ENCODE peak calls at places on chromosomes 5 and 9, in nine cellular contexts. G is testis, Y is adrenal gland, X is dorsolateral prefrontal cortex, U is cardiac muscle cell, J is thoracic aorta, P is pancreas, C is ovary, R is GM23338. F is an unnamed sample.

GRCh38 chr9:121300283-121301119 is 32.5 kb downstream of the GSN start:
- DNase-seq in G (no peak), Y (no peak), X (no peak), U (no peak), J (no peak), P (no peak), C (peak), R (no peak), F (no peak)

GRCh38 chr9:76403352-76403751 is 9.1 kb upstream of the RFK start:
- DNase-seq in G (no peak), Y (peak), X (no peak), U (no peak), J (no peak), P (no peak), C (no peak), R (peak), F (no peak)

GRCh38 chr5:16573401-16573800 is 43.4 kb downstream of the RETREG1 start:
- DNase-seq in G (no peak), Y (no peak), X (no peak), U (no peak), J (no peak), P (no peak), C (no peak), R (no peak), F (no peak)

GRCh38 chr9:34334337-34334824 is 5.0 kb downstream of the NUDT2 start:
- DNase-seq in G (no peak), Y (no peak), X (no peak), U (no peak), J (no peak), P (no peak), C (no peak), R (peak), F (no peak)

GRCh38 chr5:57383093-57383861 is 99.3 kb downstream of the ACTBL2 start:
- DNase-seq in G (no peak), Y (peak), X (no peak), U (no peak), J (peak), P (no peak), C (no peak), R (peak), F (no peak)

GRCh38 chr9:125380406-125380805 is 118.8 kb downstream of the GAPVD1 start:
- DNase-seq in G (no peak), Y (no peak), X (no peak), U (no peak), J (no peak), P (no peak), C (no peak), R (no peak), F (no peak)

GRCh38 chr9:100286257-100286656 is 66.5 kb downstream of the TEX10 start:
- DNase-seq in G (no peak), Y (no peak), X (no peak), U (no peak), J (no peak), P (no peak), C (no peak), R (no peak), F (no peak)

GRCh38 chr5:43386960-43387362 is 25.2 kb downstream of the CCL28 start:
- DNase-seq in G (no peak), Y (no peak), X (no peak), U (no peak), J (no peak), P (no peak), C (no peak), R (no peak), F (no peak)

GRCh38 chr9:134624827-134625181 is 16.8 kb upstream of the COL5A1 start:
- DNase-seq in G (no peak), Y (no peak), X (no peak), U (no peak), J (no peak), P (no peak), C (no peak), R (no peak), F (peak)

GRCh38 chr5:138439537-138440225 is 824 bp downstream of the REEP2 start:
- DNase-seq in G (no peak), Y (peak), X (no peak), U (peak), J (no peak), P (no peak), C (no peak), R (peak), F (no peak)

GRCh38 chr5:54537720-54538119 is 20.2 kb downstream of the SNX18 start:
- DNase-seq in G (no peak), Y (no peak), X (no peak), U (no peak), J (no peak), P (no peak), C (no peak), R (no peak), F (no peak)

GRCh38 chr9:135978650-135979461 is 17.7 kb upstream of the UBAC1 start:
- DNase-seq in G (no peak), Y (no peak), X (no peak), U (no peak), J (no peak), P (no peak), C (no peak), R (no peak), F (peak)

GRCh38 chr5:84718377-84718776 is 333.7 kb upstream of the EDIL3 start:
- DNase-seq in G (no peak), Y (no peak), X (no peak), U (no peak), J (no peak), P (no peak), C (no peak), R (no peak), F (no peak)

GRCh38 chr5:132143148-132143547 is 69.6 kb downstream of the CSF2 start:
- DNase-seq in G (no peak), Y (no peak), X (no peak), U (no peak), J (no peak), P (no peak), C (no peak), R (peak), F (no peak)

GRCh38 chr9:131875828-131876485 is 136.1 kb upstream of the RAPGEF1 start:
- DNase-seq in G (no peak), Y (no peak), X (no peak), U (no peak), J (no peak), P (no peak), C (no peak), R (no peak), F (no peak)

GRCh38 chr9:94839398-94839797 is 112.9 kb downstream of the AOPEP start:
- DNase-seq in G (no peak), Y (no peak), X (no peak), U (no peak), J (no peak), P (no peak), C (no peak), R (no peak), F (no peak)

GRCh38 chr5:8943301-8943700 is 602.6 kb downstream of the SEMA5A start:
- DNase-seq in G (no peak), Y (no peak), X (no peak), U (no peak), J (no peak), P (no peak), C (no peak), R (no peak), F (no peak)

GRCh38 chr9:124197177-124198095 is 60.3 kb upstream of the NEK6 start:
- DNase-seq in G (peak), Y (peak), X (peak), U (no peak), J (no peak), P (peak), C (no peak), R (no peak), F (peak)

GRCh38 chr9:602716-603115 is 238.8 kb upstream of the DMRT1 start:
- DNase-seq in G (no peak), Y (no peak), X (no peak), U (no peak), J (no peak), P (no peak), C (no peak), R (no peak), F (no peak)

GRCh38 chr5:179176166-179176565 is 116.0 kb downstream of the ZNF354C start:
- DNase-seq in G (no peak), Y (no peak), X (no peak), U (no peak), J (no peak), P (no peak), C (no peak), R (no peak), F (no peak)

GRCh38 chr5:140040358-140040757 is 2.7 kb downstream of the NRG2 start:
- DNase-seq in G (no peak), Y (no peak), X (no peak), U (no peak), J (no peak), P (no peak), C (no peak), R (no peak), F (no peak)

GRCh38 chr5:54090495-54091084 is 219.8 kb downstream of the ARL15 start:
- DNase-seq in G (no peak), Y (no peak), X (no peak), U (no peak), J (no peak), P (no peak), C (no peak), R (peak), F (no peak)

GRCh38 chr5:56668996-56669395 is 146.4 kb upstream of the MAP3K1 start:
- DNase-seq in G (no peak), Y (no peak), X (no peak), U (no peak), J (no peak), P (no peak), C (no peak), R (no peak), F (no peak)

GRCh38 chr5:157324237-157324636 is 58.3 kb downstream of the CYFIP2 start:
- DNase-seq in G (no peak), Y (no peak), X (no peak), U (no peak), J (no peak), P (no peak), C (no peak), R (peak), F (no peak)

GRCh38 chr5:141223112-141223783 is at the start of gene PCDHB14:
- DNase-seq in G (no peak), Y (peak), X (no peak), U (peak), J (no peak), P (no peak), C (no peak), R (peak), F (no peak)

GRCh38 chr5:80339116-80339515 is 19.3 kb downstream of the SPZ1 start:
- DNase-seq in G (no peak), Y (no peak), X (no peak), U (no peak), J (no peak), P (no peak), C (no peak), R (no peak), F (no peak)

GRCh38 chr5:144295284-144295683 is 124.6 kb downstream of the KCTD16 start:
- DNase-seq in G (no peak), Y (no peak), X (no peak), U (no peak), J (no peak), P (no peak), C (no peak), R (no peak), F (no peak)

GRCh38 chr5:124675921-124676846 is 70.3 kb downstream of the ZNF608 start:
- DNase-seq in G (no peak), Y (no peak), X (no peak), U (no peak), J (no peak), P (no peak), C (peak), R (no peak), F (no peak)

GRCh38 chr9:37859043-37859442 is 44.9 kb downstream of the SLC25A51 start:
- DNase-seq in G (no peak), Y (no peak), X (no peak), U (no peak), J (no peak), P (no peak), C (no peak), R (no peak), F (no peak)

GRCh38 chr9:21746550-21746949 is 55.9 kb upstream of the MTAP start:
- DNase-seq in G (no peak), Y (no peak), X (no peak), U (no peak), J (no peak), P (no peak), C (no peak), R (no peak), F (no peak)

GRCh38 chr5:137304227-137304874 is 194.8 kb downstream of the SPOCK1 start:
- DNase-seq in G (no peak), Y (no peak), X (no peak), U (no peak), J (no peak), P (peak), C (no peak), R (no peak), F (peak)

GRCh38 chr9:127580879-127581278 is 31.2 kb upstream of the STXBP1 start:
- DNase-seq in G (no peak), Y (no peak), X (no peak), U (no peak), J (no peak), P (peak), C (no peak), R (no peak), F (no peak)

GRCh38 chr9:127578627-127578951 is 33.5 kb upstream of the STXBP1 start:
- DNase-seq in G (no peak), Y (no peak), X (no peak), U (no peak), J (no peak), P (no peak), C (no peak), R (no peak), F (no peak)

GRCh38 chr9:127580371-127580770 is 31.7 kb upstream of the STXBP1 start:
- DNase-seq in G (no peak), Y (no peak), X (no peak), U (no peak), J (no peak), P (no peak), C (no peak), R (no peak), F (no peak)

GRCh38 chr9:127575875-127576778 is 36.0 kb upstream of the STXBP1 start:
- DNase-seq in G (no peak), Y (no peak), X (no peak), U (no peak), J (no peak), P (no peak), C (no peak), R (no peak), F (no peak)

GRCh38 chr9:127578952-127579853 is 32.9 kb upstream of the STXBP1 start:
- DNase-seq in G (peak), Y (peak), X (peak), U (no peak), J (peak), P (peak), C (peak), R (peak), F (peak)
- TF ChIP-seq CTCF in G (peak), Y (peak), X (peak), U (peak), J (peak), P (no peak), C (peak), R (peak), F (no peak)

DNA sequence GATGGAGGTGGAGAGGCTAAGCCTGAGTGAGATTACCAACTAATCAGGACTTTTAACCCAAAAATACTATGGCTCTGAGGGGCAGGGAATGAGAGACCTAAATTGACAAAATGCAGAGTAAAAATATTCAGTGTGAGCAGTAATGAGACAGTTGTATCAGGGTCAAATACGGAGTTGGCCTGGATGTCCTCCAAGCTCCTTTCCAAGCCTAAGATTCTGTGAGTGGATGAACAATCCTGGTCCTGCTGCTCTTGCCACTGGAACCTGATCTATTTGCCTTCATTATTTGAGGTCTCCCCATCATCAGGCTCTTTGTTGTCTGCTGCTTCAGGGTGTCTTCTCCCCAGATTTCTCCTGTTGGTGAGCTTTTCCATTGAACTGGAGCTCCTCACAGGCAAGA is 1.1 kb downstream of the PDCD1LG2 start:
- DNase-seq in G (no peak), Y (no peak), X (no peak), U (no peak), J (no peak), P (no peak), C (no peak), R (no peak), F (no peak)
- H3K27ac ChIP-seq in G (no peak), Y (no peak), X (no peak), U (no peak), J (no peak), P (no peak), C (no peak), R (no peak), F (no peak)

GRCh38 chr9:96619491-96620154 is at the start of gene CDC14B:
- DNase-seq in G (peak), Y (peak), X (peak), U (peak), J (peak), P (peak), C (peak), R (peak), F (peak)
- TF ChIP-seq CTCF in G (peak), Y (no peak), X (peak), U (no peak), J (no peak), P (no peak), C (peak), R (no peak), F (no peak)

DNA sequence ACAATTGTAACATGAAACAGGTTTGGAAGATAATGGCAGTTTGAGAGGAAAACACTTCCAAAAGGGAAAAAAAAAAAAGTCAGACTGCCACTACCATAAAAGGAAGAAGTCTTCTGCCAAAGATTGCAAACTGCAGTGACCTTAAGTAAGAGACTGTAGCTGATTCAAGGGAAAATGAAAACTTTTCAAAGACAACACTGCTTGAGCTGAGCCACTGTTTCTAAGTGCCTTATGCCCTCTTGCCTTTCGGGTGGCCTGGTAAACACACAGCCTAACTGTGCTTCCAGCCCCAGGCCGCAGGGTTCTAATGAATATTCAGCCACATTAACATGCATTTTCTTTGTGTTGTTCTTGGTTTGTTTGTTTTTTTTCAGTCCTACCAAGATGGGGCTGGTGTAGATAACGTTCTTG is 354.6 kb downstream of the BNC2 start:
- DNase-seq in G (peak), Y (peak), X (no peak), U (peak), J (no peak), P (no peak), C (peak), R (peak), F (no peak)
- H3K27ac ChIP-seq in G (no peak), Y (no peak), X (no peak), U (no peak), J (peak), P (no peak), C (no peak), R (peak), F (peak)

GRCh38 chr5:117788596-117788995 is 1199.8 kb downstream of the DTWD2 start:
- DNase-seq in G (no peak), Y (no peak), X (no peak), U (no peak), J (no peak), P (no peak), C (no peak), R (no peak), F (no peak)
- TF ChIP-seq CTCF in G (no peak), Y (no peak), X (no peak), U (no peak), J (no peak), P (no peak), C (no peak), R (no peak), F (no peak)

GRCh38 chr5:67221487-67222242 is 25.1 kb upstream of the CD180 start:
- DNase-seq in G (no peak), Y (no peak), X (no peak), U (peak), J (no peak), P (no peak), C (no peak), R (no peak), F (no peak)
- H3K27ac ChIP-seq in G (no peak), Y (no peak), X (no peak), U (peak), J (no peak), P (no peak), C (no peak), R (no peak), F (no peak)

GRCh38 chr5:2110934-2111462 is 228.3 kb upstream of the IRX4 start:
- DNase-seq in G (no peak), Y (no peak), X (no peak), U (no peak), J (no peak), P (no peak), C (no peak), R (no peak), F (no peak)
- TF ChIP-seq CTCF in G (no peak), Y (no peak), X (no peak), U (no peak), J (no peak), P (no peak), C (no peak), R (no peak), F (no peak)

GRCh38 chr5:4480528-4481404 is 659.4 kb upstream of the ADAMTS16 start:
- DNase-seq in G (no peak), Y (no peak), X (no peak), U (peak), J (no peak), P (no peak), C (no peak), R (no peak), F (no peak)
- H3K27ac ChIP-seq in G (no peak), Y (no peak), X (no peak), U (no peak), J (no peak), P (no peak), C (no peak), R (no peak), F (no peak)